ENCODE peak calls at places on chromosomes 12 and 14, in seven cellular contexts. One of them, this sample, is unnamed.

GRCh38 chr14:24662753-24663152 is 28.8 kb upstream of the GZMB start:
- DNase-seq in AG09309: no peak
- DNase-seq in IMR-90: no peak
- DNase-seq in fibroblast of the aortic adventitia: no peak
- DNase-seq in hepatocyte: no peak
- DNase-seq in CD8-positive, alpha-beta T cell: no peak
- DNase-seq in foreskin fibroblast: no peak
- DNase-seq in this sample: no peak

GRCh38 chr12:46792925-46793324 is 32.9 kb downstream of the SLC38A4 start:
- DNase-seq in AG09309: no peak
- DNase-seq in IMR-90: no peak
- DNase-seq in fibroblast of the aortic adventitia: no peak
- DNase-seq in hepatocyte: no peak
- DNase-seq in CD8-positive, alpha-beta T cell: no peak
- DNase-seq in foreskin fibroblast: no peak
- DNase-seq in this sample: no peak

GRCh38 chr14:46985529-46986137 is 334.1 kb upstream of the RPL10L start:
- DNase-seq in AG09309: no peak
- DNase-seq in IMR-90: no peak
- DNase-seq in fibroblast of the aortic adventitia: no peak
- DNase-seq in hepatocyte: no peak
- DNase-seq in CD8-positive, alpha-beta T cell: no peak
- DNase-seq in foreskin fibroblast: no peak
- DNase-seq in this sample: no peak

GRCh38 chr12:98973395-98973794 is 328.3 kb downstream of the APAF1 start:
- DNase-seq in AG09309: peak
- DNase-seq in IMR-90: no peak
- DNase-seq in fibroblast of the aortic adventitia: peak
- DNase-seq in hepatocyte: no peak
- DNase-seq in CD8-positive, alpha-beta T cell: no peak
- DNase-seq in foreskin fibroblast: peak
- DNase-seq in this sample: peak

GRCh38 chr12:11508699-11509098 is 113.3 kb upstream of the PRB2 start:
- DNase-seq in AG09309: no peak
- DNase-seq in IMR-90: peak
- DNase-seq in fibroblast of the aortic adventitia: no peak
- DNase-seq in hepatocyte: no peak
- DNase-seq in CD8-positive, alpha-beta T cell: no peak
- DNase-seq in foreskin fibroblast: peak
- DNase-seq in this sample: peak

GRCh38 chr12:103331643-103332042 is 164.1 kb downstream of the C12orf42 start:
- DNase-seq in AG09309: no peak
- DNase-seq in IMR-90: no peak
- DNase-seq in fibroblast of the aortic adventitia: no peak
- DNase-seq in hepatocyte: no peak
- DNase-seq in CD8-positive, alpha-beta T cell: no peak
- DNase-seq in foreskin fibroblast: no peak
- DNase-seq in this sample: no peak

GRCh38 chr12:70049596-70050360 is 193.5 kb upstream of the CNOT2 start:
- DNase-seq in AG09309: no peak
- DNase-seq in IMR-90: no peak
- DNase-seq in fibroblast of the aortic adventitia: no peak
- DNase-seq in hepatocyte: peak
- DNase-seq in CD8-positive, alpha-beta T cell: peak
- DNase-seq in foreskin fibroblast: no peak
- DNase-seq in this sample: no peak

GRCh38 chr14:56524971-56525677 is 54.5 kb upstream of the TMEM260 start:
- DNase-seq in AG09309: no peak
- DNase-seq in IMR-90: no peak
- DNase-seq in fibroblast of the aortic adventitia: no peak
- DNase-seq in hepatocyte: no peak
- DNase-seq in CD8-positive, alpha-beta T cell: no peak
- DNase-seq in foreskin fibroblast: no peak
- DNase-seq in this sample: no peak

GRCh38 chr14:55533960-55534359 is 46.0 kb upstream of the KTN1 start:
- DNase-seq in AG09309: no peak
- DNase-seq in IMR-90: no peak
- DNase-seq in fibroblast of the aortic adventitia: no peak
- DNase-seq in hepatocyte: no peak
- DNase-seq in CD8-positive, alpha-beta T cell: no peak
- DNase-seq in foreskin fibroblast: no peak
- DNase-seq in this sample: no peak

GRCh38 chr12:14935031-14935430 is 3.3 kb downstream of the ERP27 start:
- DNase-seq in AG09309: no peak
- DNase-seq in IMR-90: no peak
- DNase-seq in fibroblast of the aortic adventitia: no peak
- DNase-seq in hepatocyte: peak
- DNase-seq in CD8-positive, alpha-beta T cell: no peak
- DNase-seq in foreskin fibroblast: no peak
- DNase-seq in this sample: no peak

GRCh38 chr12:82326905-82327503 is 31.2 kb downstream of the CCDC59 start:
- DNase-seq in AG09309: peak
- DNase-seq in IMR-90: peak
- DNase-seq in fibroblast of the aortic adventitia: peak
- DNase-seq in hepatocyte: peak
- DNase-seq in CD8-positive, alpha-beta T cell: no peak
- DNase-seq in foreskin fibroblast: peak
- DNase-seq in this sample: peak

GRCh38 chr14:48384786-48385185 is 709.4 kb upstream of the MDGA2 start:
- DNase-seq in AG09309: no peak
- DNase-seq in IMR-90: no peak
- DNase-seq in fibroblast of the aortic adventitia: no peak
- DNase-seq in hepatocyte: no peak
- DNase-seq in CD8-positive, alpha-beta T cell: no peak
- DNase-seq in foreskin fibroblast: no peak
- DNase-seq in this sample: no peak

GRCh38 chr14:88233915-88234314 is 89.2 kb downstream of the KCNK10 start:
- DNase-seq in AG09309: no peak
- DNase-seq in IMR-90: no peak
- DNase-seq in fibroblast of the aortic adventitia: peak
- DNase-seq in hepatocyte: peak
- DNase-seq in CD8-positive, alpha-beta T cell: no peak
- DNase-seq in foreskin fibroblast: no peak
- DNase-seq in this sample: peak

GRCh38 chr14:106875503-106875902 is 1349.1 kb downstream of the TMEM121 start:
- DNase-seq in AG09309: no peak
- DNase-seq in IMR-90: no peak
- DNase-seq in fibroblast of the aortic adventitia: no peak
- DNase-seq in hepatocyte: no peak
- DNase-seq in CD8-positive, alpha-beta T cell: peak
- DNase-seq in foreskin fibroblast: no peak
- DNase-seq in this sample: no peak

GRCh38 chr12:24062642-24063245 is 113.3 kb upstream of the SOX5 start:
- DNase-seq in AG09309: no peak
- DNase-seq in IMR-90: no peak
- DNase-seq in fibroblast of the aortic adventitia: peak
- DNase-seq in hepatocyte: no peak
- DNase-seq in CD8-positive, alpha-beta T cell: no peak
- DNase-seq in foreskin fibroblast: no peak
- DNase-seq in this sample: peak

GRCh38 chr12:67669217-67669924 is 20.8 kb downstream of the DYRK2 start:
- DNase-seq in AG09309: no peak
- DNase-seq in IMR-90: no peak
- DNase-seq in fibroblast of the aortic adventitia: no peak
- DNase-seq in hepatocyte: no peak
- DNase-seq in CD8-positive, alpha-beta T cell: no peak
- DNase-seq in foreskin fibroblast: no peak
- DNase-seq in this sample: no peak

GRCh38 chr12:64685605-64686004 is 73.6 kb downstream of the GNS start:
- DNase-seq in AG09309: no peak
- DNase-seq in IMR-90: no peak
- DNase-seq in fibroblast of the aortic adventitia: no peak
- DNase-seq in hepatocyte: no peak
- DNase-seq in CD8-positive, alpha-beta T cell: no peak
- DNase-seq in foreskin fibroblast: no peak
- DNase-seq in this sample: no peak

GRCh38 chr12:131755305-131756113 is 44.6 kb downstream of the SFSWAP start:
- DNase-seq in AG09309: no peak
- DNase-seq in IMR-90: peak
- DNase-seq in fibroblast of the aortic adventitia: peak
- DNase-seq in hepatocyte: peak
- DNase-seq in CD8-positive, alpha-beta T cell: peak
- DNase-seq in foreskin fibroblast: peak
- DNase-seq in this sample: peak

GRCh38 chr12:121255433-121255832 is 41.1 kb downstream of the CAMKK2 start:
- DNase-seq in AG09309: no peak
- DNase-seq in IMR-90: no peak
- DNase-seq in fibroblast of the aortic adventitia: no peak
- DNase-seq in hepatocyte: no peak
- DNase-seq in CD8-positive, alpha-beta T cell: no peak
- DNase-seq in foreskin fibroblast: no peak
- DNase-seq in this sample: no peak

GRCh38 chr12:50188875-50189575 is 21.9 kb upstream of the CERS5 start:
- DNase-seq in AG09309: no peak
- DNase-seq in IMR-90: no peak
- DNase-seq in fibroblast of the aortic adventitia: no peak
- DNase-seq in hepatocyte: peak
- DNase-seq in CD8-positive, alpha-beta T cell: no peak
- DNase-seq in foreskin fibroblast: no peak
- DNase-seq in this sample: no peak

GRCh38 chr14:105383083-105383730 is 15.1 kb upstream of the TEX22 start:
- DNase-seq in AG09309: no peak
- DNase-seq in IMR-90: no peak
- DNase-seq in fibroblast of the aortic adventitia: no peak
- DNase-seq in hepatocyte: no peak
- DNase-seq in CD8-positive, alpha-beta T cell: no peak
- DNase-seq in foreskin fibroblast: no peak
- DNase-seq in this sample: no peak

GRCh38 chr12:75170786-75171185 is 38.9 kb downstream of the KCNC2 start:
- DNase-seq in AG09309: no peak
- DNase-seq in IMR-90: no peak
- DNase-seq in fibroblast of the aortic adventitia: no peak
- DNase-seq in hepatocyte: no peak
- DNase-seq in CD8-positive, alpha-beta T cell: no peak
- DNase-seq in foreskin fibroblast: peak
- DNase-seq in this sample: peak

DNA sequence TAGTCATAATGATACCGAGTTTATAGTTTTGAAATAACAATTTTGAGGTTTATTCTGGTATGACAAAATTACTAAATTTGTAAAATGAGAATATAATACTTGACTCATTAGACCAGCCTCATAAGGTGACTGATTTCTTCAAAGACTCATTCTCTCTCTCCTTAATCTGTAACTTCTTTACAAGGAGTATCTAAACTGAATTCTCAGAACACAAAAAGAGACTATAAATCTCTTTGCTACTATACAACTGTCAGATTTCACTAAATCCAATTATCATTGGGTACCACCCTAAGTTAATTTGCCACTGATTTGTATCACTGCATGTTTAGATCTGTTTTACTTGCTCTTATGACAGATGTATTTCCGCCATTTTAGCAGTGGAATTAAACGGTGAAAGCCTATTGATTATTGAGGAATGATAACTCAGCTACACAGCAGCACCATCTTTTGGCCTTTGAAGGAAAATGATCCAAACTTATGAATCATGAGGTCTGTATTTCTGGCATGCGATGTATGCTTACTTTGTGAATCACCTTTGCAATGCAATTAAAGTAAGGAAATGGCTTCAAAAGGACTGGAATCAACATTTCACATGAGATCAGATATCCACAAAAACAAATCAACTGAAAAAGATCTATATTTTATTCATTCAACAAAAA is 161.2 kb downstream of the RERGL start:
- DNase-seq in AG09309: peak
- DNase-seq in IMR-90: peak
- DNase-seq in fibroblast of the aortic adventitia: peak
- DNase-seq in hepatocyte: peak
- DNase-seq in CD8-positive, alpha-beta T cell: no peak
- DNase-seq in foreskin fibroblast: peak
- DNase-seq in this sample: peak
- TF ChIP-seq CTCF in AG09309: peak
- TF ChIP-seq CTCF in IMR-90: no peak
- TF ChIP-seq CTCF in fibroblast of the aortic adventitia: no peak
- TF ChIP-seq CTCF in hepatocyte: peak
- TF ChIP-seq CTCF in CD8-positive, alpha-beta T cell: no peak
- TF ChIP-seq CTCF in foreskin fibroblast: no peak
- TF ChIP-seq CTCF in this sample: peak

GRCh38 chr14:53108292-53108937 is 44.7 kb downstream of the DDHD1 start:
- DNase-seq in AG09309: no peak
- DNase-seq in IMR-90: no peak
- DNase-seq in fibroblast of the aortic adventitia: no peak
- DNase-seq in hepatocyte: no peak
- DNase-seq in CD8-positive, alpha-beta T cell: no peak
- DNase-seq in foreskin fibroblast: no peak
- DNase-seq in this sample: no peak

GRCh38 chr14:53110103-53110502 is 43.0 kb downstream of the DDHD1 start:
- DNase-seq in AG09309: no peak
- DNase-seq in IMR-90: no peak
- DNase-seq in fibroblast of the aortic adventitia: no peak
- DNase-seq in hepatocyte: no peak
- DNase-seq in CD8-positive, alpha-beta T cell: no peak
- DNase-seq in foreskin fibroblast: no peak
- DNase-seq in this sample: no peak

GRCh38 chr14:53109688-53110041 is 43.5 kb downstream of the DDHD1 start:
- DNase-seq in AG09309: no peak
- DNase-seq in IMR-90: no peak
- DNase-seq in fibroblast of the aortic adventitia: no peak
- DNase-seq in hepatocyte: no peak
- DNase-seq in CD8-positive, alpha-beta T cell: no peak
- DNase-seq in foreskin fibroblast: no peak
- DNase-seq in this sample: no peak

GRCh38 chr14:53106768-53107167 is 46.4 kb downstream of the DDHD1 start:
- DNase-seq in AG09309: no peak
- DNase-seq in IMR-90: no peak
- DNase-seq in fibroblast of the aortic adventitia: no peak
- DNase-seq in hepatocyte: no peak
- DNase-seq in CD8-positive, alpha-beta T cell: no peak
- DNase-seq in foreskin fibroblast: no peak
- DNase-seq in this sample: no peak

GRCh38 chr14:53109028-53109687 is 44.0 kb downstream of the DDHD1 start:
- DNase-seq in AG09309: no peak
- DNase-seq in IMR-90: no peak
- DNase-seq in fibroblast of the aortic adventitia: no peak
- DNase-seq in hepatocyte: no peak
- DNase-seq in CD8-positive, alpha-beta T cell: peak
- DNase-seq in foreskin fibroblast: no peak
- DNase-seq in this sample: no peak
- H3K4me3 ChIP-seq in AG09309: no peak
- H3K4me3 ChIP-seq in IMR-90: no peak
- H3K4me3 ChIP-seq in fibroblast of the aortic adventitia: no peak
- H3K4me3 ChIP-seq in hepatocyte: no peak
- H3K4me3 ChIP-seq in CD8-positive, alpha-beta T cell: peak
- H3K4me3 ChIP-seq in foreskin fibroblast: no peak
- H3K4me3 ChIP-seq in this sample: no peak

GRCh38 chr12:44247588-44247987 is 411.7 kb downstream of the TMEM117 start:
- DNase-seq in AG09309: no peak
- DNase-seq in IMR-90: no peak
- DNase-seq in fibroblast of the aortic adventitia: no peak
- DNase-seq in hepatocyte: no peak
- DNase-seq in CD8-positive, alpha-beta T cell: no peak
- DNase-seq in foreskin fibroblast: no peak
- DNase-seq in this sample: no peak
- TF ChIP-seq CTCF in AG09309: no peak
- TF ChIP-seq CTCF in IMR-90: no peak
- TF ChIP-seq CTCF in fibroblast of the aortic adventitia: no peak
- TF ChIP-seq CTCF in hepatocyte: no peak
- TF ChIP-seq CTCF in CD8-positive, alpha-beta T cell: no peak
- TF ChIP-seq CTCF in foreskin fibroblast: no peak
- TF ChIP-seq CTCF in this sample: peak

GRCh38 chr14:93759781-93760307 is 28.4 kb downstream of the PRIMA1 start:
- DNase-seq in AG09309: no peak
- DNase-seq in IMR-90: no peak
- DNase-seq in fibroblast of the aortic adventitia: no peak
- DNase-seq in hepatocyte: no peak
- DNase-seq in CD8-positive, alpha-beta T cell: no peak
- DNase-seq in foreskin fibroblast: no peak
- DNase-seq in this sample: no peak
- H3K4me3 ChIP-seq in AG09309: no peak
- H3K4me3 ChIP-seq in IMR-90: no peak
- H3K4me3 ChIP-seq in fibroblast of the aortic adventitia: no peak
- H3K4me3 ChIP-seq in hepatocyte: no peak
- H3K4me3 ChIP-seq in CD8-positive, alpha-beta T cell: no peak
- H3K4me3 ChIP-seq in foreskin fibroblast: no peak
- H3K4me3 ChIP-seq in this sample: no peak

This sample was measured in fibroblast of mammary gland.